ENCODE peak calls at places on chromosomes 16 and 17, in eight cellular contexts. One of them, this sample, is unnamed.

GRCh38 chr17:33436321-33436720 is 143.2 kb upstream of the ASIC2 start:
- DNase-seq in A549: no peak
- DNase-seq in tibial nerve: no peak
- DNase-seq in K562: no peak
- DNase-seq in H1: no peak
- DNase-seq in upper lobe of left lung: no peak
- DNase-seq in sigmoid colon: no peak
- DNase-seq in stomach: no peak
- DNase-seq in this sample: no peak

GRCh38 chr16:86078121-86078600 is 179.2 kb downstream of the IRF8 start:
- DNase-seq in sigmoid colon: peak; percentile 95
- DNase-seq in A549: no peak
- DNase-seq in H1: no peak
- DNase-seq in tibial nerve: no peak
- DNase-seq in upper lobe of left lung: no peak
- DNase-seq in K562: no peak
- DNase-seq in stomach: no peak
- DNase-seq in this sample: no peak

GRCh38 chr17:72715906-72716572 is 376.4 kb downstream of the SLC39A11 start:
- DNase-seq in sigmoid colon: no peak
- DNase-seq in K562: no peak
- DNase-seq in A549: peak; percentile 93
- DNase-seq in upper lobe of left lung: no peak
- DNase-seq in H1: no peak
- DNase-seq in tibial nerve: peak; percentile 52
- DNase-seq in stomach: no peak
- DNase-seq in this sample: no peak

GRCh38 chr16:77359065-77359502 is 75.8 kb downstream of the ADAMTS18 start:
- DNase-seq in sigmoid colon: no peak
- DNase-seq in tibial nerve: no peak
- DNase-seq in K562: no peak
- DNase-seq in H1: no peak
- DNase-seq in stomach: no peak
- DNase-seq in upper lobe of left lung: no peak
- DNase-seq in A549: peak; percentile 64
- DNase-seq in this sample: no peak

GRCh38 chr16:30541502-30542329 is 7.1 kb upstream of the ZNF747 start:
- DNase-seq in upper lobe of left lung: no peak
- DNase-seq in sigmoid colon: no peak
- DNase-seq in H1: no peak
- DNase-seq in A549: no peak
- DNase-seq in K562: no peak
- DNase-seq in stomach: peak; percentile 80
- DNase-seq in tibial nerve: no peak
- DNase-seq in this sample: no peak

GRCh38 chr16:54430491-54431030 is 144.0 kb upstream of the IRX3 start:
- DNase-seq in A549: no peak
- DNase-seq in sigmoid colon: no peak
- DNase-seq in tibial nerve: no peak
- DNase-seq in stomach: no peak
- DNase-seq in upper lobe of left lung: no peak
- DNase-seq in H1: no peak
- DNase-seq in K562: no peak
- DNase-seq in this sample: no peak

GRCh38 chr16:50584033-50584722 is 36.0 kb downstream of the NKD1 start:
- DNase-seq in sigmoid colon: no peak
- DNase-seq in stomach: no peak
- DNase-seq in A549: no peak
- DNase-seq in H1: no peak
- DNase-seq in tibial nerve: no peak
- DNase-seq in K562: peak; percentile 17
- DNase-seq in upper lobe of left lung: no peak
- DNase-seq in this sample: no peak

GRCh38 chr17:71535311-71535710 is 585.5 kb upstream of the SOX9 start:
- DNase-seq in stomach: no peak
- DNase-seq in H1: no peak
- DNase-seq in tibial nerve: no peak
- DNase-seq in A549: no peak
- DNase-seq in sigmoid colon: no peak
- DNase-seq in K562: no peak
- DNase-seq in upper lobe of left lung: no peak
- DNase-seq in this sample: no peak

GRCh38 chr16:30948956-30949654 is at the start of gene ORAI3:
- DNase-seq in sigmoid colon: peak; percentile 91
- DNase-seq in H1: peak; percentile 79
- DNase-seq in tibial nerve: peak; percentile 61
- DNase-seq in stomach: peak; percentile 77
- DNase-seq in upper lobe of left lung: peak; percentile 90
- DNase-seq in A549: peak; percentile 53
- DNase-seq in K562: peak; percentile 71
- DNase-seq in this sample: peak; percentile 81

GRCh38 chr17:2899911-2900310 is 103.7 kb downstream of the RAP1GAP2 start:
- DNase-seq in stomach: peak; percentile 67
- DNase-seq in K562: no peak
- DNase-seq in upper lobe of left lung: no peak
- DNase-seq in tibial nerve: no peak
- DNase-seq in sigmoid colon: no peak
- DNase-seq in H1: no peak
- DNase-seq in A549: no peak
- DNase-seq in this sample: no peak

GRCh38 chr16:31107465-31107867 is 720 bp upstream of the BCKDK start:
- DNase-seq in stomach: no peak
- DNase-seq in tibial nerve: no peak
- DNase-seq in A549: no peak
- DNase-seq in H1: no peak
- DNase-seq in upper lobe of left lung: no peak
- DNase-seq in K562: no peak
- DNase-seq in sigmoid colon: no peak
- DNase-seq in this sample: no peak

GRCh38 chr16:2233872-2234812 is 2.1 kb upstream of the DNASE1L2 start:
- DNase-seq in H1: no peak
- DNase-seq in sigmoid colon: no peak
- DNase-seq in upper lobe of left lung: peak; percentile 85
- DNase-seq in stomach: no peak
- DNase-seq in K562: no peak
- DNase-seq in tibial nerve: no peak
- DNase-seq in A549: no peak
- DNase-seq in this sample: no peak

GRCh38 chr16:1342526-1343427 is 8.9 kb downstream of the TSR3 start:
- DNase-seq in K562: peak; percentile 100
- DNase-seq in H1: peak; percentile 97
- DNase-seq in stomach: peak; percentile 98
- DNase-seq in tibial nerve: peak; percentile 64
- DNase-seq in upper lobe of left lung: peak; percentile 96
- DNase-seq in A549: peak; percentile 100
- DNase-seq in sigmoid colon: peak; percentile 91
- DNase-seq in this sample: peak; percentile 68

GRCh38 chr17:59753522-59754467 is 46.3 kb downstream of the VMP1 start:
- DNase-seq in H1: no peak
- DNase-seq in upper lobe of left lung: no peak
- DNase-seq in sigmoid colon: no peak
- DNase-seq in A549: peak; percentile 81
- DNase-seq in tibial nerve: no peak
- DNase-seq in K562: peak; percentile 61
- DNase-seq in stomach: no peak
- DNase-seq in this sample: no peak

GRCh38 chr17:44602390-44602789 is 45.1 kb downstream of the FZD2 start:
- DNase-seq in upper lobe of left lung: no peak
- DNase-seq in stomach: peak; percentile 41
- DNase-seq in tibial nerve: no peak
- DNase-seq in H1: no peak
- DNase-seq in sigmoid colon: no peak
- DNase-seq in A549: no peak
- DNase-seq in K562: no peak
- DNase-seq in this sample: no peak

GRCh38 chr16:19294156-19294649 is 8.7 kb downstream of the CLEC19A start:
- DNase-seq in tibial nerve: peak; percentile 21
- DNase-seq in A549: no peak
- DNase-seq in K562: no peak
- DNase-seq in stomach: no peak
- DNase-seq in sigmoid colon: peak; percentile 72
- DNase-seq in H1: no peak
- DNase-seq in upper lobe of left lung: no peak
- DNase-seq in this sample: no peak

GRCh38 chr16:912684-913613 is 57.8 kb downstream of the LMF1 start:
- DNase-seq in tibial nerve: peak; percentile 28
- DNase-seq in stomach: peak; percentile 80
- DNase-seq in K562: no peak
- DNase-seq in sigmoid colon: no peak
- DNase-seq in H1: no peak
- DNase-seq in A549: no peak
- DNase-seq in upper lobe of left lung: peak; percentile 83
- DNase-seq in this sample: no peak

GRCh38 chr16:2090819-2091721 is 43.3 kb downstream of the TSC2 start:
- DNase-seq in sigmoid colon: no peak
- DNase-seq in stomach: peak; percentile 94
- DNase-seq in tibial nerve: peak; percentile 43
- DNase-seq in A549: no peak
- DNase-seq in H1: peak; percentile 97
- DNase-seq in upper lobe of left lung: peak; percentile 95
- DNase-seq in K562: peak; percentile 80
- DNase-seq in this sample: peak; percentile 85

GRCh38 chr16:1474047-1474446 is 781 bp downstream of the CLCN7 start:
- DNase-seq in H1: no peak
- DNase-seq in K562: no peak
- DNase-seq in stomach: no peak
- DNase-seq in upper lobe of left lung: no peak
- DNase-seq in A549: no peak
- DNase-seq in sigmoid colon: no peak
- DNase-seq in tibial nerve: no peak
- DNase-seq in this sample: no peak

GRCh38 chr17:75325827-75326586 is 36.8 kb upstream of the SLC25A19 start:
- DNase-seq in tibial nerve: no peak
- DNase-seq in sigmoid colon: no peak
- DNase-seq in stomach: no peak
- DNase-seq in H1: no peak
- DNase-seq in upper lobe of left lung: no peak
- DNase-seq in K562: peak; percentile 63
- DNase-seq in A549: no peak
- DNase-seq in this sample: no peak

GRCh38 chr17:59257101-59257500 is 36.8 kb downstream of the GDPD1 start:
- DNase-seq in tibial nerve: no peak
- DNase-seq in stomach: no peak
- DNase-seq in H1: no peak
- DNase-seq in sigmoid colon: no peak
- DNase-seq in upper lobe of left lung: no peak
- DNase-seq in A549: no peak
- DNase-seq in K562: no peak
- DNase-seq in this sample: no peak

GRCh38 chr17:67636841-67637240 is 80.9 kb upstream of the NOL11 start:
- DNase-seq in A549: no peak
- DNase-seq in H1: no peak
- DNase-seq in stomach: no peak
- DNase-seq in tibial nerve: no peak
- DNase-seq in K562: no peak
- DNase-seq in sigmoid colon: no peak
- DNase-seq in upper lobe of left lung: no peak
- DNase-seq in this sample: no peak

DNA sequence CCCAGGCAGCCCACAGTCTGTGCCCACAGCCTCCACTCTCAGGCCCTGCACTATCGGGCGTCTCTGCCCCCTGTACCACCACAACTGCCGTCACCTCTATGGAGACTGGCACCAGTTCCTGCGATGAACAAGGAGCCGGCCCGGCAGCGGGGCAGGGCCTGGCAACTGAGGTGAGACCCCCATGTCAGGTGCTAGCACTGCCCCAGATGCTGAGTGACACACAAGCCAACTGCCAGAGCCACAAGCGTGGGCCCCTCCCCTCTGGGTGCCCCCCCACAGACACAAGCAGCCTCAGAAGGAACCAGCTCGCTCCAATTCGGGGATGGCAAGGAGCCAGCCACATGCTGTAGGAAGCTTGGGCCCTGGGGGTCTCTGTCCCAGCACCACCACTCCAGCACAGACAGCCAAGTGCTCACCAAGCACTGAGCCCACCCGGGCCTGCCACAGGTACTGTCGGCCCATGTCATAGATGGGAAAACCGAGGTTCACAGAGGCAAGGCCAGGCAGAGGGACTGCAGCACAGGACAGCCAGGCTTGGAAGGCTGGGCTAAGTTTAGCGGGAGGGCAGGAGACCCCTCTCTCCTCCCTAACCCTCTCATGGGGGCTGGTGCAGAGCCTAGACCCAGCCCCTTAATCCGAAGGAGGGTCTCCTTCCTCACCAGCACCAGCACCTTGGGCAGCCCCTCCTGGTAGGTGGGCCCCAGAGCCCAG is 1.4 kb upstream of the PVALEF start:
- DNase-seq in tibial nerve: no peak
- DNase-seq in K562: no peak
- DNase-seq in stomach: no peak
- DNase-seq in H1: no peak
- DNase-seq in upper lobe of left lung: peak; percentile 75
- DNase-seq in sigmoid colon: no peak
- DNase-seq in A549: no peak
- DNase-seq in this sample: no peak
- H3K27ac ChIP-seq in tibial nerve: peak overlapping the region; percentile 87
- H3K27ac ChIP-seq in K562: no peak overlapping the region
- H3K27ac ChIP-seq in stomach: no peak overlapping the region
- H3K27ac ChIP-seq in H1: no peak overlapping the region
- H3K27ac ChIP-seq in upper lobe of left lung: no peak overlapping the region
- H3K27ac ChIP-seq in sigmoid colon: no peak overlapping the region
- H3K27ac ChIP-seq in A549: no peak overlapping the region
- H3K27ac ChIP-seq in this sample: no peak overlapping the region

GRCh38 chr16:88758944-88759244 is 26.1 kb downstream of the PIEZO1 start:
- DNase-seq in sigmoid colon: no peak
- DNase-seq in A549: no peak
- DNase-seq in upper lobe of left lung: no peak
- DNase-seq in stomach: no peak
- DNase-seq in tibial nerve: no peak
- DNase-seq in H1: no peak
- DNase-seq in K562: no peak
- DNase-seq in this sample: no peak
- H3K4me3 ChIP-seq in sigmoid colon: peak overlapping the region; percentile 40
- H3K4me3 ChIP-seq in A549: no peak overlapping the region
- H3K4me3 ChIP-seq in upper lobe of left lung: no peak overlapping the region
- H3K4me3 ChIP-seq in stomach: peak overlapping the region; percentile 17
- H3K4me3 ChIP-seq in tibial nerve: no peak overlapping the region
- H3K4me3 ChIP-seq in H1: no peak overlapping the region
- H3K4me3 ChIP-seq in K562: no peak overlapping the region
- H3K4me3 ChIP-seq in this sample: no peak overlapping the region

GRCh38 chr16:11152205-11152604 is 103.8 kb downstream of the SOCS1 start:
- DNase-seq in A549: no peak
- DNase-seq in stomach: no peak
- DNase-seq in K562: no peak
- DNase-seq in H1: no peak
- DNase-seq in tibial nerve: no peak
- DNase-seq in upper lobe of left lung: no peak
- DNase-seq in sigmoid colon: no peak
- DNase-seq in this sample: no peak
- TF ChIP-seq EP300 in A549: no peak
- TF ChIP-seq EP300 in stomach: no peak
- TF ChIP-seq EP300 in K562: no peak
- TF ChIP-seq EP300 in H1: no peak
- TF ChIP-seq EP300 in tibial nerve: no peak
- TF ChIP-seq EP300 in upper lobe of left lung: no peak
- TF ChIP-seq EP300 in sigmoid colon: no peak
- TF ChIP-seq EP300 in this sample: no peak

DNA sequence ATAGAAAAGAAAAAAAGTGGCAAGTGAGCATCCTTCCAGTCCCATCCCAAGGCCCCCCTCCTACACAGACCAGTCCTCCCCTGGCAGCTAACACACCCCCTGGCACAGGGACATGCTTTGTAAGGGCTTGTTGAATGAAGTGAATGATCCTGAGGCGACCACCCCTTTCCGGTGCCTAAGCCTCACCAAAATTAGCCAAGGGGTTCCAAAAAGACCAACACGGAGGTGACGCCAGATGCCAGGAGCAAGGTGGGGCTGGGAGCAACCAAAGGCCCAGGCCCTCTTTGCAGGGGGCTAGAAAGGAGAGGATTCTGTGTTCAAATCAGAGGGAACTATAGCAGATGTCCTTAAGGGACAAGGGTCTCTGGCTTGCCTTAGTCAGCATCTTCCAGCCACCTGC is 5.5 kb downstream of the KRT35 start:
- DNase-seq in K562: no peak
- DNase-seq in A549: no peak
- DNase-seq in stomach: no peak
- DNase-seq in sigmoid colon: no peak
- DNase-seq in H1: no peak
- DNase-seq in upper lobe of left lung: no peak
- DNase-seq in tibial nerve: no peak
- DNase-seq in this sample: no peak
- H3K27ac ChIP-seq in K562: no peak overlapping the region
- H3K27ac ChIP-seq in A549: no peak overlapping the region
- H3K27ac ChIP-seq in stomach: no peak overlapping the region
- H3K27ac ChIP-seq in sigmoid colon: no peak overlapping the region
- H3K27ac ChIP-seq in H1: no peak overlapping the region
- H3K27ac ChIP-seq in upper lobe of left lung: no peak overlapping the region
- H3K27ac ChIP-seq in tibial nerve: no peak overlapping the region
- H3K27ac ChIP-seq in this sample: no peak overlapping the region